ENCODE peak calls at places on chromosome 21, in four cellular contexts. S, N, M and A are unnamed samples.
A peak's percentile ranks its signal among the peaks of the same experiment; 100 is the strongest.

GRCh38 chr21:31052489-31053142 is 14.3 kb upstream of the KRTAP19-8 start:
- DNase-seq in S (no peak), N (no peak), M (no peak), A (no peak)

GRCh38 chr21:22791376-22791775 is 1793.2 kb downstream of the NCAM2 start:
- DNase-seq in S (no peak), N (no peak), M (no peak), A (no peak)

GRCh38 chr21:28944296-28944695 is 48.4 kb downstream of the LTN1 start:
- DNase-seq in S (no peak), N (no peak), M (no peak), A (no peak)

GRCh38 chr21:32477424-32477745 is 64.9 kb downstream of the EVA1C start:
- DNase-seq in S (no peak), N (no peak), M (no peak), A (no peak)

GRCh38 chr21:40151611-40152010 is 284.4 kb downstream of the PCP4 start:
- DNase-seq in S (no peak), N (no peak), M (no peak), A (peak; percentile 21)

GRCh38 chr21:40511976-40512375 is 335.0 kb downstream of the DSCAM start:
- DNase-seq in S (no peak), N (no peak), M (peak; percentile 31), A (no peak)

GRCh38 chr21:14545906-14546480 is at the start of gene SAMSN1:
- DNase-seq in S (no peak), N (peak; percentile 34), M (no peak), A (peak; percentile 47)

GRCh38 chr21:15992171-15992570 is 262.4 kb downstream of the USP25 start:
- DNase-seq in S (no peak), N (no peak), M (no peak), A (no peak)

GRCh38 chr21:28089599-28090421 is 902.9 kb downstream of the LTN1 start:
- DNase-seq in S (no peak), N (no peak), M (peak; percentile 4), A (no peak)

GRCh38 chr21:40668535-40669275 is 178.3 kb downstream of the DSCAM start:
- DNase-seq in S (no peak), N (no peak), M (no peak), A (no peak)

GRCh38 chr21:28067015-28067414 is 925.7 kb downstream of the LTN1 start:
- DNase-seq in S (no peak), N (no peak), M (no peak), A (no peak)

GRCh38 chr21:20882462-20883415 is 115.5 kb upstream of the NCAM2 start:
- DNase-seq in S (no peak), N (peak; percentile 47), M (peak; percentile 3), A (no peak)

GRCh38 chr21:16366207-16366606 is 636.4 kb downstream of the USP25 start:
- DNase-seq in S (no peak), N (no peak), M (no peak), A (no peak)

GRCh38 chr21:46122241-46122671 is 24.3 kb downstream of the COL6A2 start:
- DNase-seq in S (no peak), N (peak; percentile 24), M (peak; percentile 23), A (peak; percentile 76)

GRCh38 chr21:14991957-14992356 is 72.8 kb downstream of the NRIP1 start:
- DNase-seq in S (no peak), N (no peak), M (no peak), A (no peak)

GRCh38 chr21:45831991-45832740 is 149.4 kb upstream of the COL6A1 start:
- DNase-seq in S (peak; percentile 92), N (no peak), M (no peak), A (peak; percentile 72)

GRCh38 chr21:39080366-39080765 is 102.9 kb downstream of the PSMG1 start:
- DNase-seq in S (no peak), N (no peak), M (no peak), A (no peak)

GRCh38 chr21:28734522-28735175 is 258.0 kb downstream of the LTN1 start:
- DNase-seq in S (no peak), N (no peak), M (no peak), A (no peak)

GRCh38 chr21:41361053-41361785 is 608 bp upstream of the MX2 start:
- DNase-seq in S (no peak), N (no peak), M (no peak), A (no peak)

GRCh38 chr21:33976082-33976979 is 60.7 kb upstream of the ATP5PO start:
- DNase-seq in S (no peak), N (no peak), M (peak; percentile 67), A (no peak)
- TF ChIP-seq POLR2A in S (no peak), N (no peak), M (no peak), A (no peak)

DNA sequence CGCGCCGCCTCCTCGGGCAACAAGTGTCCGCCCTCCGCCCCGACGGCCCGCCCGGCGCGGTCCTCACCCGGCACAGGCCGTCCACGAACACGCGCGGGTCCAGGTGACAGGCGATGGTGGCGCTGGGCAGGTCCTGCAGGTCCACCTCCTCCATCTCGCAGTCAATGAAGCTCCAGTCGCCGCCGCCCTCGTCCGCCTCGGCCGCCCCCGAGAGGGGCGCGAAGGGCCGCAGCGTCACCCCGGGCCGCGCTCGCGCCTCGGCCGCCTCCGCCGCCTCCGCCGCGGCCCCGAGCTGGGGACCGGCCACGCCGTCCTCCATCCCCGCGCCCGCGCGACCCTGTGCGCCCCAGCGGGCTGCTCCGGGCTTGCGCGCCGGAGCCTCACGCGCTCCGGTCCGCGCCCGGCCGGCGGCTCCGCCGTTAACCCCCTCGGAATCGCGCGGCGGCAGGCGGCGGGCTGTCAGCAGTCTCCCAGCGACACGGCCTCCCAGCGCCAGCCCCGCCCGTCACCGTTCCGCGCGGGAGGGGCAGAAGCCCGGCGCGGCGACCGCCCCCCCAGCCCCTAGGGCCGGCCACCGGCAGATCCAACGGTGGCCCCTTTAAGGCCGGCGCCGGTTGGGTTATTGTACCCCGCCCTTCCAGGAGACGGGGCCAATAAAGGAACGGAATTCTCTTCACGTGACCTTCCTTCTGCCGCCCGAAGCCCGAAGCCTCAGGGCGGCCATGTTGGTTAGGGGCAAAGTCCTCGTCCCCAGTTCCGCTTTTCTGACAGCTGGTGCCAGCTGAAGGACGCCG is at the start of gene RCAN1:
- DNase-seq in S (peak; percentile 97), N (peak; percentile 91), M (peak; percentile 87), A (peak; percentile 97)
- TF ChIP-seq POLR2A in S (no peak), N (no peak), M (no peak), A (no peak)

DNA sequence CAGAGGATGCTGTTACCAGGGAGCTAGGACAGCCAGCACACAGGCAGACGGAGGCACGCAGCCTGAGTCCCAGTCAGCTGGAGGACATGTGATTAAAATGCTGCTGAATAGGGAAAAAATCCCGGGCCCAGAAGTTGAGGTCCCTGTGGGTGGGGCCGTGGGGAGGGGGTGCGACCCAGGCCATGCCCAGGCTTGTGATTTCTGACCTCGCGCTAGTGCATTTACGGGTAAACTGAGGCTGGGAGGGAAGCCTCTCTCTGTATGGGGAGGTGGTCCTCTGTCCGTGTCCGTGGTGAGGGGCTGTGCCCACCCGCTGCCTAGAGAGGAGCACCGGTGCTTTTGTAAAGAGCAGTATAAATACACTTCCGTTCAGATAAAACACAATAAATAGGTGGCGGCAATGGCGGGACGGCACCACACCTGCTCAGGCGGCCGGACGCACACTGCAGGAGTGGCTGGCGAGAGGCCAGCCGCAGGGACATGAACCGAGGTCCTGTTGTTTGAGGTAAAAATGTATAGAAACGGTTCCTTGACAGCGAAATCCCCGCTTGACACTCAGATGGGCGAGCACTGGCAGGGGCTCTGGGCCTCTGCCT is 40.9 kb downstream of the KRTAP10-1 start:
- DNase-seq in S (no peak), N (no peak), M (no peak), A (no peak)
- TF ChIP-seq POLR2A in S (no peak), N (no peak), M (no peak), A (no peak)

GRCh38 chr21:42561742-42562141 is 48.1 kb downstream of the SLC37A1 start:
- DNase-seq in S (no peak), N (no peak), M (no peak), A (no peak)
- TF ChIP-seq POLR2A in S (no peak), N (no peak), M (no peak), A (no peak)

DNA sequence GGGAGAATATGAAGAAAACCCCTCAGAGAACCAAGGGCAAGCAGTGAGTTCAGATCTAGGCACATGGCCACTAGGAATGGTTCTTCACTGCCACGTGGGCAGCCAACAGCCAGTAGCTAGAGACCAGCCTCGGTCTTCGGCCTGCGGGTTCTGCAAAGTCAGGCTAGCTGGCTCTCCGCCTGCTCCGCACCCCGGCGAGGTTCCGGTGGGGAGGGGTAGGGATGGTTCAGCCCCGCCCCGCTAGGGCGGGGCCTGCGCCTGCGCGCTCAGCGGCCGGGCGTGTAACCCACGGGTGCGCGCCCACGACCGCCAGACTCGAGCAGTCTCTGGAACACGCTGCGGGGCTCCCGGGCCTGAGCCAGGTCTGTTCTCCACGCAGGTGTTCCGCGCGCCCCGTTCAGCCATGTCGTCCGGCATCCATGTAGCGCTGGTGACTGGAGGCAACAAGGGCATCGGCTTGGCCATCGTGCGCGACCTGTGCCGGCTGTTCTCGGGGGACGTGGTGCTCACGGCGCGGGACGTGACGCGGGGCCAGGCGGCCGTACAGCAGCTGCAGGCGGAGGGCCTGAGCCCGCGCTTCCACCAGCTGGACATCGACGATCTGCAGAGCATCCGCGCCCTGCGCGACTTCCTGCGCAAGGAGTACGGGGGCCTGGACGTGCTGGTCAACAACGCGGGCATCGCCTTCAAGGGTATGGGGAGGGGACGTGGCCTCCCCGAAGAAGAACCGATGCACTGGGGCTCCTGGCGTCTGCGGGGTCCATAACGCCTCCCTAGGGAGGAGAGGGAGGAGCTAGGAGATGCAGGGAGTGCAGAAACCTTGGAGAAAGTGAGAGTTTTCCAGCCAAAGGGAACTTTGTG is at the start of gene CBR1:
- DNase-seq in S (peak; percentile 97), N (peak; percentile 95), M (peak; percentile 94), A (peak; percentile 97)
- TF ChIP-seq POLR2A in S (no peak), N (no peak), M (peak; percentile 83), A (no peak)

GRCh38 chr21:36321325-36322082 is 1.5 kb downstream of the MORC3 start:
- DNase-seq in S (no peak), N (peak; percentile 33), M (no peak), A (no peak)

GRCh38 chr21:36319767-36320420 is at the start of gene MORC3:
- DNase-seq in S (peak; percentile 99), N (peak; percentile 98), M (peak; percentile 97), A (peak; percentile 99)

GRCh38 chr21:36322083-36322424 is 2.1 kb downstream of the MORC3 start:
- DNase-seq in S (no peak), N (no peak), M (no peak), A (no peak)

GRCh38 chr21:36323032-36323431 is 3.0 kb downstream of the MORC3 start:
- DNase-seq in S (no peak), N (no peak), M (no peak), A (no peak)

GRCh38 chr21:36320421-36321324 is 676 bp downstream of the MORC3 start:
- DNase-seq in S (peak; percentile 93), N (peak; percentile 64), M (peak; percentile 49), A (peak; percentile 69)
- TF ChIP-seq POLR2A in S (no peak), N (no peak), M (peak; percentile 37), A (no peak)

GRCh38 chr21:43720539-43721224 is 1.8 kb downstream of the PDXK start:
- DNase-seq in S (no peak), N (no peak), M (no peak), A (no peak)

GRCh38 chr21:43717166-43717853 is 1.6 kb upstream of the PDXK start:
- DNase-seq in S (no peak), N (no peak), M (no peak), A (no peak)

GRCh38 chr21:43719748-43720538 is 1.0 kb downstream of the PDXK start:
- DNase-seq in S (no peak), N (peak; percentile 39), M (no peak), A (no peak)

GRCh38 chr21:43717967-43718871 is 710 bp upstream of the PDXK start:
- DNase-seq in S (no peak), N (no peak), M (no peak), A (no peak)

GRCh38 chr21:43718872-43719747 is at the start of gene PDXK:
- DNase-seq in S (peak; percentile 95), N (peak; percentile 92), M (peak; percentile 76), A (peak; percentile 66)
- TF ChIP-seq POLR2A in S (peak; percentile 87), N (no peak), M (peak; percentile 54), A (peak; percentile 9)